ENCODE peak calls at places on chromosomes 12 and 14, in five cellular contexts. One of them, this sample, is unnamed.

GRCh38 chr12:104938371-104938770 is 19.7 kb downstream of the SLC41A2 start:
- DNase-seq in A549: no peak
- DNase-seq in HepG2: no peak
- DNase-seq in K562: no peak
- DNase-seq in GM12878: no peak
- DNase-seq in this sample: no peak

GRCh38 chr12:84807249-84807648 is 105.3 kb downstream of the SLC6A15 start:
- DNase-seq in K562: no peak
- DNase-seq in HepG2: no peak
- DNase-seq in GM12878: no peak
- DNase-seq in A549: no peak
- DNase-seq in this sample: no peak

GRCh38 chr12:114369088-114369487 is 36.9 kb downstream of the TBX5 start:
- DNase-seq in GM12878: no peak
- DNase-seq in HepG2: no peak
- DNase-seq in K562: no peak
- DNase-seq in A549: no peak
- DNase-seq in this sample: no peak

GRCh38 chr14:24665440-24665991 is 31.5 kb upstream of the GZMB start:
- DNase-seq in A549: no peak
- DNase-seq in GM12878: peak
- DNase-seq in K562: no peak
- DNase-seq in HepG2: no peak
- DNase-seq in this sample: no peak

GRCh38 chr14:28766505-28767238 is at the start of gene FOXG1:
- DNase-seq in HepG2: no peak
- DNase-seq in K562: peak
- DNase-seq in GM12878: no peak
- DNase-seq in A549: no peak
- DNase-seq in this sample: peak

GRCh38 chr14:21258194-21258888 is 10.9 kb downstream of the HNRNPC start:
- DNase-seq in A549: no peak
- DNase-seq in GM12878: no peak
- DNase-seq in K562: no peak
- DNase-seq in HepG2: no peak
- DNase-seq in this sample: no peak

GRCh38 chr12:109126781-109127180 is 10.4 kb downstream of the ACACB start:
- DNase-seq in K562: no peak
- DNase-seq in HepG2: no peak
- DNase-seq in GM12878: no peak
- DNase-seq in A549: no peak
- DNase-seq in this sample: no peak

GRCh38 chr14:47300801-47301200 is 374.6 kb downstream of the MDGA2 start:
- DNase-seq in K562: no peak
- DNase-seq in HepG2: no peak
- DNase-seq in GM12878: no peak
- DNase-seq in A549: no peak
- DNase-seq in this sample: no peak

GRCh38 chr12:123398177-123398916 is 14.4 kb downstream of the KMT5A start:
- DNase-seq in A549: no peak
- DNase-seq in GM12878: no peak
- DNase-seq in HepG2: no peak
- DNase-seq in K562: no peak
- DNase-seq in this sample: no peak

GRCh38 chr12:113445544-113446176 is 23.5 kb downstream of the SDSL start:
- DNase-seq in GM12878: no peak
- DNase-seq in HepG2: no peak
- DNase-seq in K562: no peak
- DNase-seq in A549: no peak
- DNase-seq in this sample: no peak

GRCh38 chr14:78075033-78075432 is 95.1 kb upstream of the NRXN3 start:
- DNase-seq in K562: no peak
- DNase-seq in GM12878: no peak
- DNase-seq in HepG2: no peak
- DNase-seq in A549: no peak
- DNase-seq in this sample: no peak

GRCh38 chr12:24095245-24095644 is 145.8 kb upstream of the SOX5 start:
- DNase-seq in K562: no peak
- DNase-seq in GM12878: no peak
- DNase-seq in A549: no peak
- DNase-seq in HepG2: no peak
- DNase-seq in this sample: no peak
- TF ChIP-seq ESRRA in K562: no peak
- TF ChIP-seq ESRRA in GM12878: no peak
- TF ChIP-seq ESRRA in A549: no peak
- TF ChIP-seq ESRRA in HepG2: no peak
- TF ChIP-seq ESRRA in this sample: no peak

GRCh38 chr14:75514673-75515630 is 7.3 kb upstream of the BATF start:
- DNase-seq in GM12878: peak
- DNase-seq in HepG2: no peak
- DNase-seq in A549: no peak
- DNase-seq in K562: peak
- DNase-seq in this sample: peak
- TF ChIP-seq ESRRA in GM12878: peak
- TF ChIP-seq ESRRA in HepG2: no peak
- TF ChIP-seq ESRRA in A549: no peak
- TF ChIP-seq ESRRA in K562: no peak
- TF ChIP-seq ESRRA in this sample: no peak

DNA sequence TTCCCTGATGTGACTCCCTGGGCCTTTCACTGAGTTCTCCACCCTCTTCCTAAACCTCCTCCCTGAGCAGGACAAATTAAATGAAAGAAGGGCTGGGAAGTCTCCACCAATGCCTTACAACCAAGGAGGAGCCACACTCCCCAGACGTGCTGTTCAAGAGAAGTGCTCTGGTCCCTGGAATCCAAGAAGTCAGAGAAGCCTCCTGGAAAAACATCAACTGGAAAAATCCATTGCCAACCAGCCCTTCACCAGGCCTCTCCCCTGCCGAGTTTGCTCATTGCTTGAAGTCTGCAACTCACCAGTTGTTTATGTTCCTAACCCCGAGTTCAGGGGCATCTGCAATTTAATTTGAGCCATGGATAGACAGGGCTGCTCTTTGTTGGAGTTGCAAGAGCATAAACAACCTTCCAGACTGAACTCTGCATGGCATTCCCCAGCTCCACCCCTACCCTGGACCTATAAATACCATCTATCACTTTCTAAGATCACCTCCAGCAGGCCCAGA is 160.4 kb downstream of the ANO2 start:
- DNase-seq in HepG2: no peak
- DNase-seq in A549: no peak
- DNase-seq in GM12878: no peak
- DNase-seq in K562: no peak
- DNase-seq in this sample: no peak
- TF ChIP-seq ESRRA in HepG2: no peak
- TF ChIP-seq ESRRA in A549: no peak
- TF ChIP-seq ESRRA in GM12878: no peak
- TF ChIP-seq ESRRA in K562: no peak
- TF ChIP-seq ESRRA in this sample: no peak

GRCh38 chr14:64760916-64761315 is 56.7 kb downstream of the PLEKHG3 start:
- DNase-seq in A549: no peak
- DNase-seq in K562: no peak
- DNase-seq in HepG2: no peak
- DNase-seq in GM12878: no peak
- DNase-seq in this sample: no peak

GRCh38 chr14:64763089-64763782 is 59.0 kb downstream of the PLEKHG3 start:
- DNase-seq in A549: no peak
- DNase-seq in HepG2: no peak
- DNase-seq in K562: no peak
- DNase-seq in GM12878: no peak
- DNase-seq in this sample: no peak

GRCh38 chr14:64763801-64764511 is 59.7 kb downstream of the PLEKHG3 start:
- DNase-seq in HepG2: no peak
- DNase-seq in K562: no peak
- DNase-seq in A549: no peak
- DNase-seq in GM12878: no peak
- DNase-seq in this sample: no peak

GRCh38 chr14:64761441-64762043 is 57.3 kb downstream of the PLEKHG3 start:
- DNase-seq in A549: peak
- DNase-seq in K562: no peak
- DNase-seq in GM12878: no peak
- DNase-seq in HepG2: no peak
- DNase-seq in this sample: no peak

DNA sequence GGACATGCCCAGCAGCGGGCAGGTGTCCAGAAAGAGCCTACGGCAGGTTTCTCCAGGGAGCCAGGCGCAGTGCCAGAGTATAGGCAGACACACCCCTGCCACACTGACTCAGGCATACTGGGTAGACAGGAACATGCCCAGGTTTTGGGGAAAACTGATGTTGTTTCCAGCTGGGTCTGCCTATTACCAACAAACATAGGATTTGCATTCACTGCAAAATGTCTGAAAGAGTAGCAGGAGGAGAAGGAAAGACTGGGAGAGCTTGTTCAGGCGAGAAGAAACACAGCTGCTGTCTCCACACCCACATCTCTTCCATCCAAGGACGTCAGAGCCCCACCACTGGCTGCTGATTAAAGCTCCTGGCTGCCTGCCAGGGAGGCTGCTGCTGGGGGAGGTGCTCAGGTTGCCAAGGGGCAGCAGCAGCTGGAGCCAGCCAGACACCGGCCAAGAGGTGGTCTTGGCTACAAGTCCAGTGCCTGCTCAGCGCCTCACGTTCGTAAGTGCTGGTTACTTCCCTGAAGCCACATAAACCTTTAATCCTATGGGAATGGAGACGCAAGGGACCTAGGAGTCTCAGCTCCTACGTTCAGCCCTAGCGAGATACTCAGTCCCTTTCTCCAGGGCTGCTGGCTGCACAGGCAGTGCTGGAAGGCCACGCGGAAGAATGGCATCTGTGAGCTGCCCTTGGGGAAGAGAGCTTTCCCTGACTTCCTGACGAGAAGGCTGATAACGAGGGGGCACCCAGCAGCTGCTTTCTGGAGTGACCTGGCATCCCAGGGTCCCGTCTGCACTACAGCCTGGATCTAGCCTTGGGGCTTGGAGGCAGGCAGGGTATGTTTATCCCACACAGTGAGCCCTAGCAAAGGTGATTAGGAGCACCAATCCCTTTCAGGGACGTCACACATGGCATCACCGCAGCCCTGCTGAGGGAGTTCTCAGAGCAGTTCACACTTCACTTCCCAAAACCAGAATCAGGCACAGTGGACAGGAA is 58.1 kb downstream of the PLEKHG3 start:
- DNase-seq in A549: peak
- DNase-seq in HepG2: peak
- DNase-seq in GM12878: no peak
- DNase-seq in K562: peak
- DNase-seq in this sample: no peak
- TF ChIP-seq ESRRA in A549: no peak
- TF ChIP-seq ESRRA in HepG2: no peak
- TF ChIP-seq ESRRA in GM12878: no peak
- TF ChIP-seq ESRRA in K562: no peak
- TF ChIP-seq ESRRA in this sample: no peak

GRCh38 chr14:64293976-64294671 is at the start of gene ESR2:
- DNase-seq in GM12878: no peak
- DNase-seq in A549: peak
- DNase-seq in HepG2: no peak
- DNase-seq in K562: peak
- DNase-seq in this sample: peak
- TF ChIP-seq ESRRA in GM12878: no peak
- TF ChIP-seq ESRRA in A549: no peak
- TF ChIP-seq ESRRA in HepG2: no peak
- TF ChIP-seq ESRRA in K562: no peak
- TF ChIP-seq ESRRA in this sample: peak

GRCh38 chr12:121060149-121061001 is 21.3 kb upstream of the OASL start:
- DNase-seq in HepG2: peak
- DNase-seq in GM12878: peak
- DNase-seq in A549: peak
- DNase-seq in K562: peak
- DNase-seq in this sample: peak
- TF ChIP-seq ESRRA in HepG2: no peak
- TF ChIP-seq ESRRA in GM12878: no peak
- TF ChIP-seq ESRRA in A549: no peak
- TF ChIP-seq ESRRA in K562: no peak
- TF ChIP-seq ESRRA in this sample: no peak

This sample was measured in WTC11.